ENCODE peak calls at places on chromosomes 6 and 20, in seven cellular contexts. One of them, this sample, is unnamed.

GRCh38 chr20:561437-562231 is 18.0 kb upstream of the CSNK2A1 start:
- DNase-seq in IMR-90: peak
- DNase-seq in neuronal stem cell: peak
- DNase-seq in H9: peak
- DNase-seq in mesendoderm: peak
- DNase-seq in H1: peak
- DNase-seq in trophoblast cell: peak
- DNase-seq in this sample: peak

GRCh38 chr6:138654715-138655634 is 118.6 kb upstream of the CCDC28A start:
- DNase-seq in IMR-90: peak
- DNase-seq in neuronal stem cell: no peak
- DNase-seq in H9: no peak
- DNase-seq in mesendoderm: no peak
- DNase-seq in H1: no peak
- DNase-seq in trophoblast cell: no peak
- DNase-seq in this sample: peak

GRCh38 chr20:11686900-11687543 is 230.7 kb upstream of the BTBD3 start:
- DNase-seq in IMR-90: peak
- DNase-seq in neuronal stem cell: peak
- DNase-seq in H9: peak
- DNase-seq in mesendoderm: peak
- DNase-seq in H1: peak
- DNase-seq in trophoblast cell: no peak
- DNase-seq in this sample: peak

GRCh38 chr6:161369339-161369738 is 95.5 kb upstream of the AGPAT4 start:
- DNase-seq in IMR-90: peak
- DNase-seq in neuronal stem cell: no peak
- DNase-seq in H9: no peak
- DNase-seq in mesendoderm: peak
- DNase-seq in H1: no peak
- DNase-seq in trophoblast cell: peak
- DNase-seq in this sample: peak

GRCh38 chr6:20404641-20405032 is 3.0 kb downstream of the E2F3 start:
- DNase-seq in IMR-90: peak
- DNase-seq in neuronal stem cell: peak
- DNase-seq in H9: peak
- DNase-seq in mesendoderm: peak
- DNase-seq in H1: no peak
- DNase-seq in trophoblast cell: peak
- DNase-seq in this sample: peak

GRCh38 chr6:19761114-19761513 is 76.1 kb upstream of the ID4 start:
- DNase-seq in IMR-90: no peak
- DNase-seq in neuronal stem cell: no peak
- DNase-seq in H9: no peak
- DNase-seq in mesendoderm: no peak
- DNase-seq in H1: no peak
- DNase-seq in trophoblast cell: no peak
- DNase-seq in this sample: no peak

GRCh38 chr20:10672579-10673127 is 1.1 kb downstream of the JAG1 start:
- DNase-seq in IMR-90: peak
- DNase-seq in neuronal stem cell: no peak
- DNase-seq in H9: no peak
- DNase-seq in mesendoderm: peak
- DNase-seq in H1: peak
- DNase-seq in trophoblast cell: peak
- DNase-seq in this sample: peak

GRCh38 chr6:83096791-83097190 is 29.3 kb downstream of the DOP1A start:
- DNase-seq in IMR-90: peak
- DNase-seq in neuronal stem cell: no peak
- DNase-seq in H9: no peak
- DNase-seq in mesendoderm: no peak
- DNase-seq in H1: no peak
- DNase-seq in trophoblast cell: peak
- DNase-seq in this sample: no peak

GRCh38 chr6:27791182-27791939 is 120.8 kb downstream of the OR2B2 start:
- DNase-seq in IMR-90: peak
- DNase-seq in neuronal stem cell: peak
- DNase-seq in H9: peak
- DNase-seq in mesendoderm: peak
- DNase-seq in H1: peak
- DNase-seq in trophoblast cell: peak
- DNase-seq in this sample: peak

GRCh38 chr6:159916752-159917151 is 26.0 kb downstream of the MAS1 start:
- DNase-seq in IMR-90: no peak
- DNase-seq in neuronal stem cell: no peak
- DNase-seq in H9: no peak
- DNase-seq in mesendoderm: no peak
- DNase-seq in H1: no peak
- DNase-seq in trophoblast cell: no peak
- DNase-seq in this sample: no peak

GRCh38 chr20:24778585-24779031 is 170.5 kb upstream of the CST7 start:
- DNase-seq in IMR-90: no peak
- DNase-seq in neuronal stem cell: no peak
- DNase-seq in H9: peak
- DNase-seq in mesendoderm: no peak
- DNase-seq in H1: no peak
- DNase-seq in trophoblast cell: no peak
- DNase-seq in this sample: no peak

GRCh38 chr6:98323605-98324004 is 510.8 kb upstream of the POU3F2 start:
- DNase-seq in IMR-90: no peak
- DNase-seq in neuronal stem cell: no peak
- DNase-seq in H9: no peak
- DNase-seq in mesendoderm: no peak
- DNase-seq in H1: no peak
- DNase-seq in trophoblast cell: no peak
- DNase-seq in this sample: no peak

GRCh38 chr6:98324406-98324930 is 509.9 kb upstream of the POU3F2 start:
- DNase-seq in IMR-90: no peak
- DNase-seq in neuronal stem cell: no peak
- DNase-seq in H9: no peak
- DNase-seq in mesendoderm: no peak
- DNase-seq in H1: no peak
- DNase-seq in trophoblast cell: no peak
- DNase-seq in this sample: no peak

DNA sequence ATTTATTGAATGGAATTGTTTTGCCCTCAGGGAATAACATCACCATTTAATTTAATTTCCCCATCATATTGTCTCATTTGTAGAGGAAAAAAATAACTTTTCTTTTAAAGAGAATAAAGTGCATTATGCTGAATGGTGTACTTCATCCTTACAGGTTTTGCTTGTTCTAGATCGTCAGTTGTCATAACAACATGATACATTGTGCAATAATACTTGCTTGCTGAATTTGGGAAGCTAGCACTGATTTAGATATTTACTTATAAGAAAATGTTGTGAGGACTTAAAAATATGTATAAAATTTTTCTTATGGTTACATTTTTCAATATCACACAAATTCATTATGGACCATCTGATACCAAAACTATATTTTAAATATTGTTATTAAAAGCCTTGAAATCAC is 509.0 kb upstream of the POU3F2 start:
- DNase-seq in IMR-90: no peak
- DNase-seq in neuronal stem cell: no peak
- DNase-seq in H9: no peak
- DNase-seq in mesendoderm: no peak
- DNase-seq in H1: no peak
- DNase-seq in trophoblast cell: no peak
- DNase-seq in this sample: no peak
- H2AK5ac ChIP-seq in IMR-90: no peak
- H2AK5ac ChIP-seq in neuronal stem cell: no peak
- H2AK5ac ChIP-seq in H9: no peak
- H2AK5ac ChIP-seq in mesendoderm: no peak
- H2AK5ac ChIP-seq in H1: no peak
- H2AK5ac ChIP-seq in trophoblast cell: no peak
- H2AK5ac ChIP-seq in this sample: no peak

GRCh38 chr6:119215309-119215708 is 134.3 kb downstream of the MAN1A1 start:
- DNase-seq in IMR-90: peak
- DNase-seq in neuronal stem cell: no peak
- DNase-seq in H9: no peak
- DNase-seq in mesendoderm: no peak
- DNase-seq in H1: no peak
- DNase-seq in trophoblast cell: no peak
- DNase-seq in this sample: peak
- H2AK5ac ChIP-seq in IMR-90: no peak
- H2AK5ac ChIP-seq in neuronal stem cell: no peak
- H2AK5ac ChIP-seq in H9: no peak
- H2AK5ac ChIP-seq in mesendoderm: no peak
- H2AK5ac ChIP-seq in H1: no peak
- H2AK5ac ChIP-seq in trophoblast cell: no peak
- H2AK5ac ChIP-seq in this sample: no peak

GRCh38 chr6:23213193-23213592 is 643.8 kb downstream of the HDGFL1 start:
- DNase-seq in IMR-90: peak
- DNase-seq in neuronal stem cell: no peak
- DNase-seq in H9: no peak
- DNase-seq in mesendoderm: no peak
- DNase-seq in H1: no peak
- DNase-seq in trophoblast cell: peak
- DNase-seq in this sample: peak

GRCh38 chr6:23218751-23219150 is 649.4 kb downstream of the HDGFL1 start:
- DNase-seq in IMR-90: no peak
- DNase-seq in neuronal stem cell: peak
- DNase-seq in H9: peak
- DNase-seq in mesendoderm: peak
- DNase-seq in H1: no peak
- DNase-seq in trophoblast cell: no peak
- DNase-seq in this sample: no peak

GRCh38 chr6:23212398-23212797 is 643.0 kb downstream of the HDGFL1 start:
- DNase-seq in IMR-90: no peak
- DNase-seq in neuronal stem cell: no peak
- DNase-seq in H9: no peak
- DNase-seq in mesendoderm: no peak
- DNase-seq in H1: no peak
- DNase-seq in trophoblast cell: no peak
- DNase-seq in this sample: no peak

GRCh38 chr6:23213651-23214050 is 644.3 kb downstream of the HDGFL1 start:
- DNase-seq in IMR-90: peak
- DNase-seq in neuronal stem cell: no peak
- DNase-seq in H9: no peak
- DNase-seq in mesendoderm: no peak
- DNase-seq in H1: no peak
- DNase-seq in trophoblast cell: peak
- DNase-seq in this sample: peak
- H2AK5ac ChIP-seq in IMR-90: peak
- H2AK5ac ChIP-seq in neuronal stem cell: no peak
- H2AK5ac ChIP-seq in H9: no peak
- H2AK5ac ChIP-seq in mesendoderm: no peak
- H2AK5ac ChIP-seq in H1: no peak
- H2AK5ac ChIP-seq in trophoblast cell: no peak
- H2AK5ac ChIP-seq in this sample: no peak

DNA sequence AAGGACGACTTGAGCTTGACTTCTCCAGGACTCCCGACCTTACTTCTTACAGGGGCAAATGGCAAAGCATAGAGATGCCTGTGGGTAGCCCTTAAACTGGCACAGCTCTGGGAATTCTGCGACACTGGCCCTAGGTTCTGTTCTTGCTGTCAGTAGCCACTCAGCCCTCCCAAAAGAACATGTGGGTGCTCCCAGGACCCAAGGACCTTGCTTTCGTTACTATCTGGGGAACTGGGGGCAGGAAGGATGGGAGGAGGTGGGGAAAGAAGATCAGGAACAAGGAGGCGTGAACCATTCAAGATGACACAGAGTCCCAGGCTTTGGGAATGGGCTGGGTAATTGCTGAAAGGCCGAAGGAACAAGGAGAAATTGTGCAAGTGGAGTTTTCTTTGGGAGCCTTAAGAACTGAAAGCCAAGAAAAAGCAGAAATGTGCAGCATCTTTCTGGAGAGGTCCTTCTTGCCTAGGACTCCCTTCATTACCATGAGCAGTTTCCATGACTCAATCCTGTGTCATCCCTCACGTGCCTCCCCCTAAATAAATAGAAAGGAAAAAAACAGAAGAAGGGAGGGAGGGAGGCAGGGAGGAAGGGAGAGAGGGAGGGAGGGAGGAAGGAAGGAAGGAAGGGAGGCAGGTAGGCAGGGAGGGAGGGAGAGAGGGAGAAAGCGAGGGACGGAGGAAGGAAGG is 284.6 kb upstream of the FOXQ1 start:
- DNase-seq in IMR-90: peak
- DNase-seq in neuronal stem cell: no peak
- DNase-seq in H9: no peak
- DNase-seq in mesendoderm: peak
- DNase-seq in H1: no peak
- DNase-seq in trophoblast cell: no peak
- DNase-seq in this sample: peak
- H2AK5ac ChIP-seq in IMR-90: peak
- H2AK5ac ChIP-seq in neuronal stem cell: no peak
- H2AK5ac ChIP-seq in H9: no peak
- H2AK5ac ChIP-seq in mesendoderm: no peak
- H2AK5ac ChIP-seq in H1: no peak
- H2AK5ac ChIP-seq in trophoblast cell: no peak
- H2AK5ac ChIP-seq in this sample: no peak